ENCODE peak calls at places on chromosomes 7 and 10, in six cellular contexts. Z is HT1080, Q is WTC11, D is RWPE1, N is cardiac muscle cell, C is NCI-H1105. O is an unnamed sample.

GRCh38 chr10:71780722-71781121 is 7.4 kb upstream of the VSIR start:
- DNase-seq in Z (no peak), Q (no peak), D (no peak), N (no peak), C (no peak), O (no peak)

GRCh38 chr7:158064631-158065030 is 523.0 kb downstream of the PTPRN2 start:
- DNase-seq in Z (no peak), Q (no peak), D (no peak), N (no peak), C (no peak), O (no peak)

GRCh38 chr10:93379366-93380042 is 102.6 kb downstream of the MYOF start:
- DNase-seq in Z (peak; percentile 84), Q (no peak), D (peak; percentile 60), N (no peak), C (no peak), O (peak; percentile 89)

GRCh38 chr7:71754828-71755227 is 622.9 kb downstream of the GALNT17 start:
- DNase-seq in Z (no peak), Q (no peak), D (no peak), N (no peak), C (no peak), O (no peak)

GRCh38 chr7:16718111-16718656 is 35.4 kb upstream of the TSPAN13 start:
- DNase-seq in Z (no peak), Q (no peak), D (no peak), N (no peak), C (no peak), O (no peak)

GRCh38 chr7:127632276-127632910 is 14.5 kb upstream of the PAX4 start:
- DNase-seq in Z (no peak), Q (no peak), D (no peak), N (no peak), C (no peak), O (peak; percentile 12)

GRCh38 chr7:91565499-91566331 is 301.5 kb downstream of the FZD1 start:
- DNase-seq in Z (no peak), Q (no peak), D (no peak), N (no peak), C (no peak), O (no peak)

GRCh38 chr7:24911213-24911603 is 68.8 kb downstream of the OSBPL3 start:
- DNase-seq in Z (no peak), Q (no peak), D (no peak), N (no peak), C (no peak), O (peak; percentile 51)

GRCh38 chr7:75042299-75042698 is 31.3 kb downstream of the RCC1L start:
- DNase-seq in Z (no peak), Q (no peak), D (no peak), N (no peak), C (no peak), O (no peak)

GRCh38 chr7:130385600-130386066 is 5.3 kb downstream of the CPA1 start:
- DNase-seq in Z (no peak), Q (no peak), D (no peak), N (no peak), C (no peak), O (peak; percentile 19)

O was measured in myocyte.